ENCODE peak calls at places on chromosomes 4 and X, in four cellular contexts. Q, W, T and L are unnamed samples.

GRCh38 chrX:50779694-50780093 is 34.3 kb downstream of the SHROOM4 start:
- DNase-seq in Q (no peak), W (no peak), T (no peak), L (peak; percentile 67)

GRCh38 chr4:170698334-170698733 is 608.6 kb upstream of the AADAT start:
- DNase-seq in Q (no peak), W (no peak), T (no peak), L (no peak)

GRCh38 chrX:41441934-41442823 is 5.0 kb upstream of the NYX start:
- DNase-seq in Q (peak; percentile 65), W (no peak), T (no peak), L (peak; percentile 83)

GRCh38 chr4:119116925-119117900 is 18.4 kb upstream of the MYOZ2 start:
- DNase-seq in Q (no peak), W (no peak), T (no peak), L (no peak)

GRCh38 chr4:171954650-171955049 is 141.4 kb downstream of the GALNTL6 start:
- DNase-seq in Q (no peak), W (peak; percentile 53), T (no peak), L (no peak)

GRCh38 chr4:109434007-109434792 is 585 bp downstream of the SEC24B start:
- DNase-seq in Q (no peak), W (no peak), T (peak; percentile 58), L (no peak)

GRCh38 chrX:40272786-40273185 is 175.0 kb upstream of the BCOR start:
- DNase-seq in Q (no peak), W (no peak), T (no peak), L (no peak)

GRCh38 chrX:109880629-109881028 is 122.3 kb upstream of the TMEM164 start:
- DNase-seq in Q (no peak), W (no peak), T (no peak), L (no peak)

GRCh38 chr4:71290074-71290473 is 48.7 kb upstream of the SLC4A4 start:
- DNase-seq in Q (no peak), W (no peak), T (no peak), L (no peak)

GRCh38 chrX:40542972-40543371 is 37.8 kb upstream of the ATP6AP2 start:
- DNase-seq in Q (no peak), W (no peak), T (no peak), L (no peak)

GRCh38 chrX:124388562-124388961 is 42.2 kb downstream of the SH2D1A start:
- DNase-seq in Q (peak; percentile 74), W (peak; percentile 9), T (peak; percentile 47), L (peak; percentile 28)

GRCh38 chr4:23041501-23041900 is 348.8 kb downstream of the GBA3 start:
- DNase-seq in Q (no peak), W (no peak), T (no peak), L (no peak)

GRCh38 chrX:120514236-120514635 is 45.1 kb upstream of the LAMP2 start:
- DNase-seq in Q (no peak), W (no peak), T (peak; percentile 24), L (peak; percentile 16)

GRCh38 chr4:99008051-99008450 is 12.5 kb downstream of the METAP1 start:
- DNase-seq in Q (no peak), W (no peak), T (no peak), L (no peak)

GRCh38 chr4:100566396-100566795 is 48.6 kb upstream of the EMCN start:
- DNase-seq in Q (no peak), W (no peak), T (no peak), L (no peak)

GRCh38 chr4:186887211-186887785 is 163.6 kb upstream of the FAT1 start:
- DNase-seq in Q (no peak), W (no peak), T (no peak), L (no peak)

GRCh38 chr4:169270810-169271691 is at the start of gene SH3RF1:
- DNase-seq in Q (peak; percentile 28), W (peak; percentile 64), T (peak; percentile 91), L (peak; percentile 72)

GRCh38 chr4:152591361-152591760 is 55.5 kb upstream of the FBXW7 start:
- DNase-seq in Q (peak; percentile 26), W (no peak), T (no peak), L (no peak)

GRCh38 chr4:6095023-6095817 is 77.0 kb upstream of the C4orf50 start:
- DNase-seq in Q (no peak), W (peak; percentile 84), T (no peak), L (no peak)

GRCh38 chrX:1163231-1163630 is 49.2 kb downstream of the CRLF2 start:
- DNase-seq in Q (no peak), W (no peak), T (no peak), L (no peak)

GRCh38 chrX:150690126-150690525 is 3.1 kb upstream of the MTMR1 start:
- DNase-seq in Q (no peak), W (peak; percentile 93), T (no peak), L (peak; percentile 17)

GRCh38 chrX:51837926-51838325 is 55.5 kb upstream of the MAGED1 start:
- DNase-seq in Q (peak; percentile 8), W (no peak), T (peak; percentile 24), L (peak; percentile 8)

GRCh38 chr4:169102011-169102410 is 92.0 kb upstream of the CBR4 start:
- DNase-seq in Q (no peak), W (no peak), T (no peak), L (no peak)

GRCh38 chr4:101865501-101866062 is 75.1 kb downstream of the BANK1 start:
- DNase-seq in Q (no peak), W (peak; percentile 49), T (no peak), L (no peak)

GRCh38 chr4:2591189-2591588 is 54.7 kb downstream of the FAM193A start:
- DNase-seq in Q (no peak), W (no peak), T (no peak), L (no peak)

GRCh38 chr4:77156912-77157858 is at the start of gene CCNG2:
- DNase-seq in Q (peak; percentile 93), W (peak; percentile 4), T (peak; percentile 87), L (no peak)